ENCODE peak calls at places on chromosomes 3 and 15, in five cellular contexts. One of them, this sample, is unnamed.

GRCh38 chr15:49145651-49146609 is 9.5 kb downstream of the COPS2 start:
- DNase-seq in uterus: no peak
- DNase-seq in lower leg skin: no peak
- DNase-seq in heart left ventricle: peak; percentile 26
- DNase-seq in tibial nerve: peak; percentile 71
- DNase-seq in this sample: no peak

GRCh38 chr15:60835974-60836373 is 357.0 kb upstream of the ICE2 start:
- DNase-seq in uterus: no peak
- DNase-seq in lower leg skin: no peak
- DNase-seq in heart left ventricle: no peak
- DNase-seq in tibial nerve: no peak
- DNase-seq in this sample: no peak

GRCh38 chr15:63565784-63566183 is 31.4 kb upstream of the FBXL22 start:
- DNase-seq in uterus: no peak
- DNase-seq in lower leg skin: no peak
- DNase-seq in heart left ventricle: no peak
- DNase-seq in tibial nerve: no peak
- DNase-seq in this sample: no peak

GRCh38 chr15:67762610-67763368 is 62.5 kb upstream of the SKOR1 start:
- DNase-seq in uterus: no peak
- DNase-seq in lower leg skin: no peak
- DNase-seq in heart left ventricle: no peak
- DNase-seq in tibial nerve: no peak
- DNase-seq in this sample: no peak

GRCh38 chr15:40764766-40765136 is 883 bp downstream of the GCHFR start:
- DNase-seq in uterus: no peak
- DNase-seq in lower leg skin: no peak
- DNase-seq in heart left ventricle: no peak
- DNase-seq in tibial nerve: no peak
- DNase-seq in this sample: no peak

GRCh38 chr3:29153811-29154210 is 127.1 kb upstream of the RBMS3 start:
- DNase-seq in uterus: no peak
- DNase-seq in lower leg skin: no peak
- DNase-seq in heart left ventricle: no peak
- DNase-seq in tibial nerve: no peak
- DNase-seq in this sample: no peak

GRCh38 chr15:48547305-48547704 is 98.2 kb downstream of the FBN1 start:
- DNase-seq in uterus: no peak
- DNase-seq in lower leg skin: no peak
- DNase-seq in heart left ventricle: no peak
- DNase-seq in tibial nerve: no peak
- DNase-seq in this sample: no peak

GRCh38 chr3:173584093-173584833 is 186.7 kb downstream of the NLGN1 start:
- DNase-seq in uterus: no peak
- DNase-seq in lower leg skin: no peak
- DNase-seq in heart left ventricle: no peak
- DNase-seq in tibial nerve: peak; percentile 45
- DNase-seq in this sample: no peak

GRCh38 chr3:6962796-6963195 is 101.9 kb downstream of the GRM7 start:
- DNase-seq in uterus: no peak
- DNase-seq in lower leg skin: no peak
- DNase-seq in heart left ventricle: no peak
- DNase-seq in tibial nerve: no peak
- DNase-seq in this sample: no peak

GRCh38 chr3:61777483-61777882 is 216.1 kb downstream of the PTPRG start:
- DNase-seq in uterus: no peak
- DNase-seq in lower leg skin: no peak
- DNase-seq in heart left ventricle: no peak
- DNase-seq in tibial nerve: no peak
- DNase-seq in this sample: no peak

GRCh38 chr3:174957081-174957480 is 97.9 kb downstream of the NAALADL2 start:
- DNase-seq in uterus: no peak
- DNase-seq in lower leg skin: no peak
- DNase-seq in heart left ventricle: no peak
- DNase-seq in tibial nerve: no peak
- DNase-seq in this sample: no peak

GRCh38 chr3:55690746-55691540 is 203.8 kb upstream of the WNT5A start:
- DNase-seq in uterus: no peak
- DNase-seq in lower leg skin: no peak
- DNase-seq in heart left ventricle: no peak
- DNase-seq in tibial nerve: no peak
- DNase-seq in this sample: no peak

GRCh38 chr3:149736180-149737100 is 15.8 kb downstream of the COMMD2 start:
- DNase-seq in uterus: no peak
- DNase-seq in lower leg skin: no peak
- DNase-seq in heart left ventricle: no peak
- DNase-seq in tibial nerve: no peak
- DNase-seq in this sample: no peak

GRCh38 chr15:76108021-76108723 is 48.4 kb downstream of the TMEM266 start:
- DNase-seq in uterus: no peak
- DNase-seq in lower leg skin: no peak
- DNase-seq in heart left ventricle: peak; percentile 32
- DNase-seq in tibial nerve: no peak
- DNase-seq in this sample: no peak

GRCh38 chr3:114404590-114404989 is 110.8 kb downstream of the TIGIT start:
- DNase-seq in uterus: no peak
- DNase-seq in lower leg skin: no peak
- DNase-seq in heart left ventricle: no peak
- DNase-seq in tibial nerve: no peak
- DNase-seq in this sample: peak; percentile 2

GRCh38 chr3:7793786-7794185 is 707.8 kb upstream of the LMCD1 start:
- DNase-seq in uterus: no peak
- DNase-seq in lower leg skin: no peak
- DNase-seq in heart left ventricle: no peak
- DNase-seq in tibial nerve: no peak
- DNase-seq in this sample: no peak

GRCh38 chr3:100637197-100637631 is 27.8 kb downstream of the ADGRG7 start:
- DNase-seq in uterus: no peak
- DNase-seq in lower leg skin: no peak
- DNase-seq in heart left ventricle: no peak
- DNase-seq in tibial nerve: no peak
- DNase-seq in this sample: no peak

GRCh38 chr3:184440161-184440560 is 60.3 kb downstream of the CHRD start:
- DNase-seq in uterus: no peak
- DNase-seq in lower leg skin: peak; percentile 42
- DNase-seq in heart left ventricle: no peak
- DNase-seq in tibial nerve: no peak
- DNase-seq in this sample: no peak

GRCh38 chr15:40731034-40731433 is 24.0 kb downstream of the RMDN3 start:
- DNase-seq in uterus: no peak
- DNase-seq in lower leg skin: no peak
- DNase-seq in heart left ventricle: no peak
- DNase-seq in tibial nerve: no peak
- DNase-seq in this sample: no peak

GRCh38 chr15:63246691-63247464 is 30.5 kb upstream of the APH1B start:
- DNase-seq in uterus: peak; percentile 46
- DNase-seq in lower leg skin: peak; percentile 84
- DNase-seq in heart left ventricle: no peak
- DNase-seq in tibial nerve: peak; percentile 68
- DNase-seq in this sample: no peak

GRCh38 chr15:95290376-95290973 is 1040.0 kb upstream of the NR2F2 start:
- DNase-seq in uterus: no peak
- DNase-seq in lower leg skin: no peak
- DNase-seq in heart left ventricle: no peak
- DNase-seq in tibial nerve: no peak
- DNase-seq in this sample: no peak

GRCh38 chr3:37463163-37463562 is 288.8 kb upstream of the LRRFIP2 start:
- DNase-seq in uterus: no peak
- DNase-seq in lower leg skin: no peak
- DNase-seq in heart left ventricle: no peak
- DNase-seq in tibial nerve: no peak
- DNase-seq in this sample: no peak

GRCh38 chr3:124297062-124297980 is 305.4 kb upstream of the ROPN1 start:
- DNase-seq in uterus: no peak
- DNase-seq in lower leg skin: no peak
- DNase-seq in heart left ventricle: no peak
- DNase-seq in tibial nerve: no peak
- DNase-seq in this sample: no peak

GRCh38 chr3:169811606-169812123 is 1.0 kb upstream of the LRRIQ4 start:
- DNase-seq in uterus: no peak
- DNase-seq in lower leg skin: no peak
- DNase-seq in heart left ventricle: no peak
- DNase-seq in tibial nerve: peak; percentile 17
- DNase-seq in this sample: peak; percentile 14

GRCh38 chr3:69787436-69788168 is 48.3 kb downstream of the MITF start:
- DNase-seq in uterus: no peak
- DNase-seq in lower leg skin: no peak
- DNase-seq in heart left ventricle: no peak
- DNase-seq in tibial nerve: no peak
- DNase-seq in this sample: no peak

GRCh38 chr3:11634081-11634635 is 9.6 kb downstream of the VGLL4 start:
- DNase-seq in uterus: peak; percentile 50
- DNase-seq in lower leg skin: no peak
- DNase-seq in heart left ventricle: peak; percentile 67
- DNase-seq in tibial nerve: no peak
- DNase-seq in this sample: no peak

GRCh38 chr3:37973250-37974054 is 17.1 kb upstream of the VILL start:
- DNase-seq in uterus: no peak
- DNase-seq in lower leg skin: no peak
- DNase-seq in heart left ventricle: no peak
- DNase-seq in tibial nerve: no peak
- DNase-seq in this sample: no peak

GRCh38 chr3:84958495-84959469 is at the start of gene CADM2:
- DNase-seq in uterus: peak; percentile 80
- DNase-seq in lower leg skin: peak; percentile 84
- DNase-seq in heart left ventricle: peak; percentile 86
- DNase-seq in tibial nerve: peak; percentile 86
- DNase-seq in this sample: peak; percentile 58
- TF ChIP-seq POLR2A in uterus: peak; percentile 7
- TF ChIP-seq POLR2A in lower leg skin: no peak
- TF ChIP-seq POLR2A in heart left ventricle: peak; percentile 22
- TF ChIP-seq POLR2A in tibial nerve: peak; percentile 60
- TF ChIP-seq POLR2A in this sample: no peak

DNA sequence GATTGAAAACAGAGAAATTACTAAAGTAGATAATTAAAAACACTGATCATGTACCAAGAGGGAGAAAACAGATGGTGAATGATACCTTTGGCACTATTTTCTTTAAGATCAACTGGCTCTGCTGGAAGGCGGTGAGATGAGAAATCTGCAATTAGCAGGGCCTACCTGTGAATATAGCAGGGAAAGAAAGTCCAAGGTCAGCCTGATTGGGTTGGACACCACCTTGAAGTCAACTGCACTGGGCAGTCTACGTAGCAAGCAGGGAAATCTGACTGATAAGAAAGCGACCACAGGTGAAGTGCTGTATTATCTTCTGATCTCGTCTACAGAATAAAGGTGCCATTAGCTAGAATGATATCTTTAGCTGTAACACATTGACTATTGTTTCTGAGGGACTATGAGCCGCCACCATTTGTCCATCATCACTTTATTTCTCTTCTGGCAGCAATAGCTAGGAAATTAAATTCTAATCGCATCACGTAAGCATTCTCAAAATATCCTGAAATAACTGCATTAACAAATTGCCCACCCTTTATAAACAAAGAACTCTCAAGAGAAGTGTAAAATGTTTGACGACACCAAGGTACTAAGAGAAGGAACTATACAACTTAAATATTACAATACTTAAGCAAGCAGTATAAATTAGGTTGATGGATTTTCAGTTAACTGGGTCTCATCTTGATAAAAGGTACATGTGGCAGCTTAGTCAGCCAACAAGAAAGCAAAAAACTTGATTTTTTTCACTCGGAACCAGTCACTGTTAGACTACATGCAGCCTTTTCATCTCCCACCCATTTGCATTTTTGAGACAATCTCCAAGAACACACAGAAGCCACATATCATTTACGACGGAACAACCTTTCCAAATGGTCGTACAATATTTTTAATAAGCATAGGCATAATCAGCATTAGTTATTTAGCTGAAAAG is 1.3 kb downstream of the NEDD4 start:
- DNase-seq in uterus: no peak
- DNase-seq in lower leg skin: no peak
- DNase-seq in heart left ventricle: no peak
- DNase-seq in tibial nerve: no peak
- DNase-seq in this sample: no peak
- TF ChIP-seq POLR2A in uterus: no peak
- TF ChIP-seq POLR2A in lower leg skin: no peak
- TF ChIP-seq POLR2A in heart left ventricle: no peak
- TF ChIP-seq POLR2A in tibial nerve: no peak
- TF ChIP-seq POLR2A in this sample: no peak

DNA sequence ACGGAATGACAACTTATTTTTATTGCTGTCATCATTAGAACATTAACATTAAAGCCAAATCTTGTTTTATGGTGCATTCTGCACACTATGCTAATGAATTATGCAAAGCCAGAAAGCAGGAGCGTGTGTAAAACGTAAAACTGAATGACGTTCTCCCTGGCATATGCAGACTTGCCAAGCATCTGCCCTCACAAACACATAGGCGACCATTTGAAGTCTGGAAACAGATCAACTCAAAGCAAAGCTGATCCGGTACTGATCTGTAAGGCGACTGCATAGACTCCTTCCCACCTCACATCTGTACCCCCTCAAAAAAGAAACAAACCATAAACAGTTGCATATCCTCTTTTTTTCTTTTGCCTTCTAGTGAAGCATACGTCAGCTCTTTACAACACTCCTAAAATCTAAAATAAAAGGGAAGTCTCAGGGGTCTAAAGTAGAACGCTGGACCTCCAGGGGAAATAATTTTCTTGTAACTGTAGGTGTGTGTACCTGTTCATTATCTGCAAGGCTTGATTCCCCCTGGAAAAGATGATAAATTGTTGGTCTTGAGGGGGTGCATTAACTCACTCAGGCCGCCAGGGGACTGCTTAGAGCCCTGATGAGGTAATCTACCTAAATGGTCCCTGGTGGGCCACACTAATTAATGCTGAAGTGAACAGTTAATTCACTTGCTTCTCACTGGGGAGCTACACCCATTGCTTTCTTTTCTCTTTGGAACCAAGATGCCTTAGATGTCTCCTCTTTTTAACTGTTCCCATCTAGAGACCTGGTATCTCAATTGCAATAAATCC is 231.4 kb downstream of the CDIN1 start:
- DNase-seq in uterus: no peak
- DNase-seq in lower leg skin: no peak
- DNase-seq in heart left ventricle: no peak
- DNase-seq in tibial nerve: no peak
- DNase-seq in this sample: no peak
- TF ChIP-seq POLR2A in uterus: no peak
- TF ChIP-seq POLR2A in lower leg skin: no peak
- TF ChIP-seq POLR2A in heart left ventricle: no peak
- TF ChIP-seq POLR2A in tibial nerve: no peak
- TF ChIP-seq POLR2A in this sample: no peak

GRCh38 chr3:71055602-71056001 is 527.9 kb downstream of the FOXP1 start:
- DNase-seq in uterus: no peak
- DNase-seq in lower leg skin: no peak
- DNase-seq in heart left ventricle: no peak
- DNase-seq in tibial nerve: no peak
- DNase-seq in this sample: no peak

GRCh38 chr3:71051893-71052687 is 531.4 kb downstream of the FOXP1 start:
- DNase-seq in uterus: no peak
- DNase-seq in lower leg skin: no peak
- DNase-seq in heart left ventricle: no peak
- DNase-seq in tibial nerve: no peak
- DNase-seq in this sample: no peak

GRCh38 chr3:71052725-71053124 is 530.8 kb downstream of the FOXP1 start:
- DNase-seq in uterus: no peak
- DNase-seq in lower leg skin: no peak
- DNase-seq in heart left ventricle: no peak
- DNase-seq in tibial nerve: no peak
- DNase-seq in this sample: no peak

GRCh38 chr3:71054312-71054711 is 529.2 kb downstream of the FOXP1 start:
- DNase-seq in uterus: no peak
- DNase-seq in lower leg skin: no peak
- DNase-seq in heart left ventricle: no peak
- DNase-seq in tibial nerve: no peak
- DNase-seq in this sample: no peak

GRCh38 chr3:71053495-71053894 is 530.0 kb downstream of the FOXP1 start:
- DNase-seq in uterus: no peak
- DNase-seq in lower leg skin: no peak
- DNase-seq in heart left ventricle: no peak
- DNase-seq in tibial nerve: no peak
- DNase-seq in this sample: no peak
- TF ChIP-seq POLR2A in uterus: no peak
- TF ChIP-seq POLR2A in lower leg skin: no peak
- TF ChIP-seq POLR2A in heart left ventricle: no peak
- TF ChIP-seq POLR2A in tibial nerve: no peak
- TF ChIP-seq POLR2A in this sample: no peak

This sample was measured in H54.